ENCODE peak calls at places on chromosomes 16 and 17, in four cellular contexts. M is WTC11, E is GM12878, Z is HepG2. O is an unnamed sample.

GRCh38 chr16:81745704-81746558 is 33.2 kb upstream of the PLCG2 start:
- DNase-seq in Z (peak; percentile 42), M (peak; percentile 71), E (no peak), O (peak; percentile 86)

GRCh38 chr16:49556252-49557069 is 182.9 kb downstream of the C16orf78 start:
- DNase-seq in Z (peak; percentile 44), E (no peak), M (peak; percentile 44), O (peak; percentile 18)

GRCh38 chr17:45384047-45384799 is 48.4 kb downstream of the ARHGAP27 start:
- DNase-seq in Z (no peak), E (no peak), M (no peak), O (no peak)

GRCh38 chr17:8005357-8005756 is 2.9 kb downstream of the GUCY2D start:
- DNase-seq in E (no peak), Z (no peak), M (no peak), O (no peak)

GRCh38 chr17:71168083-71168741 is 952.6 kb upstream of the SOX9 start:
- DNase-seq in M (no peak), E (no peak), Z (no peak), O (no peak)

GRCh38 chr17:14545156-14545906 is 244.4 kb downstream of the HS3ST3B1 start:
- DNase-seq in E (no peak), M (no peak), Z (no peak), O (no peak)

GRCh38 chr17:31398381-31399275 is 7.2 kb downstream of the RAB11FIP4 start:
- DNase-seq in M (peak; percentile 6), Z (no peak), E (no peak), O (no peak)

GRCh38 chr16:82792704-82793103 is 165.9 kb downstream of the CDH13 start:
- DNase-seq in E (no peak), M (no peak), Z (no peak), O (no peak)

GRCh38 chr16:11233727-11234376 is 22.2 kb downstream of the SOCS1 start:
- DNase-seq in E (no peak), M (peak; percentile 40), Z (no peak), O (peak; percentile 62)

GRCh38 chr17:75694536-75694935 is 26.7 kb upstream of the ITGB4 start:
- DNase-seq in M (no peak), Z (no peak), E (no peak), O (no peak)

GRCh38 chr17:49515196-49515770 is 20.2 kb downstream of the NGFR start:
- DNase-seq in Z (peak; percentile 79), M (peak; percentile 73), E (peak; percentile 55), O (peak; percentile 78)

GRCh38 chr17:61002316-61002736 is 324.7 kb downstream of the BCAS3 start:
- DNase-seq in E (no peak), M (no peak), Z (peak; percentile 41), O (peak; percentile 15)

GRCh38 chr17:18257268-18257681 is 1.3 kb downstream of the FLII start:
- DNase-seq in E (no peak), Z (peak; percentile 26), M (peak; percentile 59), O (no peak)

GRCh38 chr16:2498531-2499253 is 15.1 kb upstream of the ATP6V0C start:
- DNase-seq in Z (no peak), E (no peak), M (no peak), O (no peak)

GRCh38 chr17:73160980-73161630 is 3.7 kb upstream of the SSTR2 start:
- DNase-seq in Z (no peak), M (no peak), E (no peak), O (no peak)

GRCh38 chr17:6231886-6232767 is 161.9 kb downstream of the WSCD1 start:
- DNase-seq in Z (no peak), M (no peak), E (no peak), O (no peak)

GRCh38 chr16:30604316-30604947 is 5.8 kb downstream of the ZNF689 start:
- DNase-seq in Z (no peak), M (no peak), E (no peak), O (no peak)

GRCh38 chr17:43768382-43768781 is 9.8 kb upstream of the SOST start:
- DNase-seq in M (no peak), E (no peak), Z (no peak), O (no peak)

GRCh38 chr17:42675984-42676423 is 790 bp downstream of the PLEKHH3 start:
- DNase-seq in E (no peak), M (peak; percentile 49), Z (no peak), O (peak; percentile 51)
- TF ChIP-seq TCF7 in E (no peak), M (no peak), Z (no peak), O (no peak)

DNA sequence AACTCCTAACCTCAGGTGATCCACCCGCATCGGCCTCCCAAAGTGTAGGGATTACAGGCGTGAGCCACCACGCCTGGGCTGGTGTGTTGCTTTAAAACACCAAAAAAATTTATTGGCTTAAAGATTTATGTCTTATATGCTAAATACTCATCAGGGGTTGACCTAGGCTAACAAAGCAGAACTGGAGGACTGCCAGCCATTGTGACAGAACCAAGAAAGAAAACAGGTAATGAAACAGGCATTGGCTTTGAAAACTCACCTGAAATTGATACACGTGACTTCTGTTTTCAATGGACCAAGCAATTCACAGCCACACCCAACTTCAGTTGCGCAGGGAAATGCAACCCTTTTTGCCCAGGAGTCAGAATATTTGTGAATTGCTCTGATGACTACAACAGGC is 4.9 kb upstream of the PHAF1 start:
- DNase-seq in E (no peak), Z (no peak), M (no peak), O (no peak)
- TF ChIP-seq TCF7 in E (no peak), Z (no peak), M (no peak), O (no peak)

GRCh38 chr17:78168906-78169793 is 769 bp downstream of the SYNGR2 start:
- DNase-seq in M (peak; percentile 66), Z (no peak), E (no peak), O (peak; percentile 58)
- TF ChIP-seq TCF7 in M (no peak), Z (no peak), E (no peak), O (no peak)

DNA sequence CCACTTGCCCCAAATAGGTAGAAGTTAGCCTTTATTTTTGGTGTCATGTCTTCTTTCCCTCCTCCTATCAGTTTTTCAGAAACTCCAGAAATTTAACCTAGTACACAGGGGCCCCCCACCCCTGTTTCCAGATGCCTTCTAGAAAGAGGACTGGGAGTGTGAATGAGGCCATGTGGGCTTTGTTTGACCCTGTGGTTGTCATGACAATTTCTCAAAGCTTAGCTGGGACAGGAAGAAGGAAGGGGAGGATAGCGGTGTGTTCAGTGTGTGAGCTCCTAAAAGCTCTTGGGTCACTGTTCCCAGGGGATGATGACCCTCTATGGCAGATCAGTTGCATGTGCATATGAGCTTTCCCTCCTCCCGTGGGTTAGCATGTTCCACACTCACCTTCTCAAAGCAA is 710.1 kb downstream of the WWOX start:
- DNase-seq in M (no peak), E (no peak), Z (no peak), O (no peak)
- TF ChIP-seq TCF7 in M (no peak), E (no peak), Z (no peak), O (no peak)

GRCh38 chr17:82014432-82014831 is 8.2 kb downstream of the CENPX start:
- DNase-seq in E (no peak), M (no peak), Z (no peak), O (no peak)
- TF ChIP-seq TCF7 in E (no peak), M (no peak), Z (no peak), O (no peak)

DNA sequence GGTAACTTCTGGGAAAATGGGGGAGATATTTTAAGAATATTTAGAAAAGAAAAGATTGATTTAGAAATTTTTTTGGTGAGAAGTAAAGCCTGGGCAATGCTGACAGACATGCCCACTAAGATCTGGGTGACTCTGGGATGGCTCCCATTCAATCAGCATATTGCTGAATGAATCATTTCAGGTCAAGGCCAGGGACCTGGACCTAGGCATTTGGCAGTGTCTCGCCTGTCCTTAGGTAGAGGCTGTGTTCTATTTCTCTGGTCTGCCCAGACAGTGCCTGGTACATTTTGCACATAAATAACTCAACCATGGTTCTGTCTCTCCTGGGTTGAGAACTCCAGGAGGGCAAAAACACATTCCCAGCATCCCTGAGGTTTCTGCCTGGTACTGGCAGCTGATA is 39.9 kb downstream of the SMPD3 start:
- DNase-seq in E (no peak), M (no peak), Z (no peak), O (no peak)
- TF ChIP-seq TCF7 in E (no peak), M (no peak), Z (no peak), O (no peak)

DNA sequence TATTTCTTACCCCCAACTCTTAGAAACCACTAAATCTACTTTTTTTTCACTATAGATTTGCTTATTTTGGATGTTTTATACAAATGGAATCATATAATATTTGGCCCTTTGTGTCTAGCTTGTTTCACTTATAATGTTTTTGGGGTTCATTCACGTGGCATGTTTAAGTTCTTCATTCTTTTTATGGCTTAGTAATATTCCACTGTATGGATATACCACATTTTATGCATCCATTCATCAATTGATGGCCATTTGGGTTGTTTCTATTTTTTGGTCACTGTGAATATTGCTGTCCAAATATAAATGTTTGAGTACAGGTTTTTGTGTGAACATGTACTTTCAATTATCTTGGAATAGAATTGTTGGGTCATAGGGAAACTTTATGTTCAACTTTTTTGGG is 9.2 kb upstream of the NOS2 start:
- DNase-seq in E (no peak), M (no peak), Z (no peak), O (no peak)
- TF ChIP-seq TCF7 in E (no peak), M (no peak), Z (no peak), O (no peak)

GRCh38 chr17:79064026-79064425 is 10.6 kb upstream of the ENGASE start:
- DNase-seq in E (no peak), Z (no peak), M (no peak), O (no peak)
- TF ChIP-seq TCF7 in E (no peak), Z (no peak), M (no peak), O (no peak)

O was measured in K562.